ENCODE peak calls at places on chromosomes 16 and 17, in six cellular contexts. G is psoas muscle, H is IMR-90, T is esophagus squamous epithelium, K is body of pancreas, N is heart right ventricle. L is an unnamed sample.

GRCh38 chr16:4092547-4093265 is 23.5 kb downstream of the ADCY9 start:
- DNase-seq in N (no peak), H (no peak), G (no peak), T (no peak), K (no peak), L (no peak)

GRCh38 chr16:86396918-86397317 is 113.4 kb upstream of the FOXF1 start:
- DNase-seq in G (no peak), K (no peak), T (no peak), N (no peak), H (peak; percentile 95), L (no peak)

GRCh38 chr17:82697808-82698064 is 762 bp downstream of the RAB40B start:
- DNase-seq in N (no peak), G (no peak), H (no peak), T (no peak), K (no peak), L (no peak)

GRCh38 chr17:57900991-57901743 is 51.3 kb upstream of the MRPS23 start:
- DNase-seq in T (no peak), H (no peak), K (peak; percentile 83), N (no peak), G (peak; percentile 4), L (no peak)

GRCh38 chr17:3683054-3683511 is 12.9 kb downstream of the P2RX5 start:
- DNase-seq in G (no peak), H (no peak), K (no peak), T (no peak), N (no peak), L (no peak)

GRCh38 chr16:70804729-70805169 is 3.8 kb upstream of the VAC14 start:
- DNase-seq in N (no peak), G (no peak), T (no peak), K (no peak), H (no peak), L (no peak)

GRCh38 chr16:46649571-46649970 is 28.4 kb upstream of the SHCBP1 start:
- DNase-seq in K (peak; percentile 43), T (no peak), H (peak; percentile 51), G (peak; percentile 89), N (peak; percentile 40), L (no peak)

GRCh38 chr17:33385713-33386112 is 92.6 kb upstream of the ASIC2 start:
- DNase-seq in T (no peak), G (no peak), K (no peak), H (no peak), N (no peak), L (no peak)

GRCh38 chr16:50260206-50261159 is 5.9 kb upstream of the ADCY7 start:
- DNase-seq in G (no peak), K (no peak), N (no peak), H (no peak), T (no peak), L (no peak)

GRCh38 chr17:71276071-71276470 is 844.7 kb upstream of the SOX9 start:
- DNase-seq in H (no peak), G (no peak), T (no peak), N (no peak), K (no peak), L (no peak)

GRCh38 chr17:22138861-22139469 is 446.6 kb downstream of the KCNJ18 start:
- DNase-seq in T (no peak), K (no peak), H (no peak), N (no peak), G (no peak), L (no peak)

GRCh38 chr17:63571632-63572310 is 21.5 kb downstream of the DCAF7 start:
- DNase-seq in K (no peak), G (no peak), N (no peak), H (peak; percentile 93), T (no peak), L (no peak)

GRCh38 chr16:51382940-51383339 is 231.9 kb upstream of the SALL1 start:
- DNase-seq in G (no peak), K (no peak), T (no peak), H (no peak), N (no peak), L (no peak)

GRCh38 chr16:88363239-88363891 is 19.4 kb upstream of the ZNF469 start:
- DNase-seq in H (no peak), G (no peak), K (no peak), N (no peak), T (no peak), L (no peak)

GRCh38 chr17:52064791-52065211 is 93.7 kb downstream of the CA10 start:
- DNase-seq in G (no peak), K (no peak), N (no peak), H (no peak), T (no peak), L (no peak)

GRCh38 chr16:56584276-56584675 is 5.1 kb upstream of the MT3 start:
- DNase-seq in G (no peak), H (no peak), K (no peak), T (no peak), N (no peak), L (no peak)

GRCh38 chr17:2693561-2694380 is 17.8 kb downstream of the CLUH start:
- DNase-seq in N (no peak), K (peak; percentile 12), T (no peak), H (no peak), G (peak; percentile 65), L (peak; percentile 21)

GRCh38 chr17:7548585-7549400 is at the start of gene TNFSF12:
- DNase-seq in T (no peak), H (peak; percentile 7), G (peak; percentile 83), N (peak; percentile 83), K (peak; percentile 70), L (peak; percentile 73)

GRCh38 chr17:58513391-58513912 is 986 bp downstream of the MTMR4 start:
- DNase-seq in H (no peak), T (no peak), K (no peak), N (no peak), G (no peak), L (no peak)

GRCh38 chr17:29568331-29569244 is at the start of gene TP53I13:
- DNase-seq in T (peak; percentile 58), H (peak; percentile 68), N (peak; percentile 87), K (peak; percentile 89), G (peak; percentile 91), L (peak; percentile 88)

GRCh38 chr17:34764716-34765115 is 185.3 kb downstream of the TMEM132E start:
- DNase-seq in N (no peak), H (no peak), T (no peak), G (no peak), K (no peak), L (no peak)

GRCh38 chr17:8868529-8868951 is 1.1 kb upstream of the PIK3R6 start:
- DNase-seq in K (no peak), G (no peak), T (no peak), N (no peak), H (no peak), L (no peak)

GRCh38 chr17:39229274-39229913 is 3.6 kb upstream of the STAC2 start:
- DNase-seq in K (no peak), H (peak; percentile 37), T (no peak), G (no peak), N (no peak), L (no peak)

GRCh38 chr17:30160419-30161172 is 44.0 kb downstream of the NSRP1 start:
- DNase-seq in N (no peak), K (no peak), H (peak; percentile 8), T (no peak), G (no peak), L (no peak)

GRCh38 chr16:83458612-83459011 is 349.2 kb upstream of the HSBP1 start:
- DNase-seq in G (no peak), H (peak; percentile 80), N (no peak), K (no peak), T (no peak), L (no peak)

GRCh38 chr16:26777821-26778220 is 288.9 kb upstream of the C16orf82 start:
- DNase-seq in T (no peak), N (no peak), G (no peak), H (no peak), K (no peak), L (no peak)

GRCh38 chr17:36856921-36857381 is 80.3 kb upstream of the LHX1 start:
- DNase-seq in K (no peak), H (no peak), N (no peak), G (no peak), T (no peak), L (no peak)

GRCh38 chr17:36506831-36507230 is 20.4 kb downstream of the ZNHIT3 start:
- DNase-seq in H (no peak), K (no peak), N (no peak), G (no peak), T (no peak), L (no peak)

GRCh38 chr17:46910179-46910927 is 12.6 kb upstream of the GOSR2 start:
- DNase-seq in N (no peak), T (no peak), K (peak; percentile 71), G (no peak), H (no peak), L (no peak)

GRCh38 chr16:84992700-84993075 is 18.6 kb downstream of the ZDHHC7 start:
- DNase-seq in G (no peak), T (no peak), H (no peak), N (no peak), K (no peak), L (no peak)
- H3K36me3 ChIP-seq in G (peaks cover 64% of the 10 kb centered on the region), T (peaks cover 24% of the 10 kb centered on the region), H (peaks cover 44% of the 10 kb centered on the region), N (no peaks in the 10 kb centered on the region), K (peaks cover 25% of the 10 kb centered on the region), L (no peaks in the 10 kb centered on the region)

DNA sequence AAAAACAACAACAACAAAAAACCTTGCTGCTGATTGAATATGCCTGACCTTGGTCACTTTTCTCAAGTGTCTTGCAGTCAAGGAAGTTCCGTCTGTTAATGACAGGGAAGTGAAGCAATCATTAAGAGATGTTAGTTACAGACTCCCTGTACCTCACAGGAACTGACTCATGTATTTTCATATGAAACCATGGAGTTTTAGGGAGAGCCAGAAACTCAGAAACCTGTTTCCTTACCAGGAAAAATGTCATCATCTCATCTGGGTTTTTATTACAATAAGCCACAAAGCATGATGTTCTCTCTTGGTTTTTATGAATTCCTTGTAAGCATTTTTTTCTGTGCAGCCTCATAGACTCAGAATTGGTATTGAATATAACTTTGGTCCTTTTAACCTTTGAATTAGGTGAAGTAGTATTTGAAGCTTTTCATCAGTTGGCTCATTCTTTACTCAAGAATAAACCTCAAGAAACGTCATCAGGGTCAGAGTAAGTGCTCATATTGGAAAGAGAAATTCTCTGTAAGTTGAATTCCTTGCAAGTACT is 10.3 kb downstream of the LYRM1 start:
- DNase-seq in K (no peak), H (peak; percentile 92), G (no peak), T (no peak), N (no peak), L (no peak)
- H3K27ac ChIP-seq in K (no peak overlapping the region), H (peak overlapping the region; percentile 57), G (peak overlapping the region; percentile 60), T (peak overlapping the region; percentile 71), N (peak overlapping the region; percentile 79), L (no peak overlapping the region)

GRCh38 chr17:74228326-74228978 is 15.1 kb downstream of the TTYH2 start:
- DNase-seq in H (no peak), K (no peak), G (no peak), T (no peak), N (no peak), L (no peak)
- H3K4me3 ChIP-seq in H (no peak overlapping the region), K (no peak overlapping the region), G (no peak overlapping the region), T (no peak overlapping the region), N (no peak overlapping the region), L (no peak overlapping the region)

DNA sequence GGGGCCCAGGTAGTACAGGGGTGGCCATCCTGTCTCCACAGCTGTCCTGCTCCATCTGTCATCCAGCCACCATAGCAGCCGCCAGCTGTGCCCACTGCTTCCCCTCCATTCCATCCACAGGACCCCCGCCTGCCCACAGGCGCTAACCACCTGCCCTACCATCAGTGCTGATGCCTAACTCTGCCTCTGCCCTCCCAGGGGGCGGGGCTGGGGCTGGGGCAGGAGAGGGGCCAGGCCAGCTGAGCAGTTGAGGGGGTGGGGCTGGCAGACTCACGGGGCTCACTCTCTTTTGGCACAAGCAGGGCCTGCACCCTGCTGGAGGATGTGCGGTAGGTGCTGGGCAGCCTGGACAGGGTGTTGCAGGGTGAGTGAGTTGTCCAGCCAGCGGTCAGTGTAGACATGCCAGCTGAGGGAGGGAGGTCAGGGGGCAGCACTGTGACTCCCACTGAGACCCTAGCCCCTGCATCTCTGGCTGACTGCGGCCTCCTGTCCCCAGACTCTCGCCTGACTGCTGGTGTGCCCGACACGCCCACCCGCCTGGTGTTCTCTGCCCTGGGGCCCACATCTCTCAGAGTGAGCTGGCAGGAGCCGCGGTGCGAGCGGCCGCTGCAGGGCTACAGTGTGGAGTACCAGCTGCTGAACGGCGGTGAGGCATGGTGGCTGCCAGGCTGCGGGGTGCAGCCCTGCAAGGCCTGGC is 9.6 kb downstream of the GALK1 start:
- DNase-seq in H (no peak), G (peak; percentile 52), K (no peak), N (no peak), T (no peak), L (peak; percentile 36)
- H3K36me3 ChIP-seq in H (no peaks in the 10 kb centered on the region), G (no peaks in the 10 kb centered on the region), K (no peaks in the 10 kb centered on the region), N (no peaks in the 10 kb centered on the region), T (peaks cover 45% of the 10 kb centered on the region), L (no peaks in the 10 kb centered on the region)